ENCODE peak calls at places on chromosomes 12 and 14, in five cellular contexts. X, Z, F, P and Q are unnamed samples.

GRCh38 chr14:20986811-20987210 is 3.0 kb upstream of the METTL17 start:
- DNase-seq in X (peak), Z (peak), F (no peak), P (peak), Q (no peak)

GRCh38 chr12:101570022-101570421 is 24.7 kb upstream of the MYBPC1 start:
- DNase-seq in X (peak), Z (peak), F (no peak), P (peak), Q (peak)

GRCh38 chr12:113413488-113413939 is 8.7 kb upstream of the SDSL start:
- DNase-seq in X (peak), Z (peak), F (no peak), P (peak), Q (no peak)

GRCh38 chr14:89701079-89702043 is 253.2 kb downstream of the EFCAB11 start:
- DNase-seq in X (peak), Z (peak), F (peak), P (peak), Q (peak)

GRCh38 chr14:103555559-103556337 is 6.7 kb downstream of the BAG5 start:
- DNase-seq in X (no peak), Z (no peak), F (no peak), P (no peak), Q (no peak)

GRCh38 chr14:90504643-90505042 is 107.8 kb downstream of the CALM1 start:
- DNase-seq in X (no peak), Z (no peak), F (no peak), P (no peak), Q (no peak)

GRCh38 chr14:50083467-50084337 is 32.7 kb downstream of the VCPKMT start:
- DNase-seq in X (no peak), Z (peak), F (peak), P (no peak), Q (no peak)

GRCh38 chr12:308511-308910 is 45.9 kb upstream of the SLC6A13 start:
- DNase-seq in X (no peak), Z (no peak), F (no peak), P (no peak), Q (no peak)

GRCh38 chr14:24186831-24187537 is 1.6 kb downstream of the IPO4 start:
- DNase-seq in X (no peak), Z (no peak), F (no peak), P (no peak), Q (no peak)

GRCh38 chr12:50103767-50104321 is at the start of gene GPD1:
- DNase-seq in X (no peak), Z (peak), F (no peak), P (no peak), Q (no peak)

GRCh38 chr12:105573574-105573973 is 243.1 kb downstream of the C12orf75 start:
- DNase-seq in X (no peak), Z (peak), F (no peak), P (no peak), Q (no peak)

GRCh38 chr14:24366664-24367505 is 1.1 kb upstream of the NFATC4 start:
- DNase-seq in X (peak), Z (peak), F (peak), P (peak), Q (peak)

GRCh38 chr12:121673013-121673441 is 3.6 kb upstream of the MORN3 start:
- DNase-seq in X (no peak), Z (no peak), F (no peak), P (no peak), Q (peak)